ENCODE peak calls at places on chromosomes 1 and 21, in seven cellular contexts. Q is heart left ventricle, G is tibial nerve, U is transverse colon, L is HFF-Myc, D is breast epithelium, O is suprapubic skin. S is an unnamed sample.

GRCh38 chr1:18632711-18633427 is 2.2 kb downstream of the PAX7 start:
- DNase-seq in Q (no peak), G (no peak), U (no peak), L (no peak), D (no peak), O (no peak), S (no peak)

GRCh38 chr1:217322834-217323233 is 308.1 kb downstream of the GPATCH2 start:
- DNase-seq in Q (no peak), G (no peak), U (no peak), L (no peak), D (no peak), O (no peak), S (no peak)

GRCh38 chr1:108767708-108768107 is 21.2 kb downstream of the STXBP3 start:
- DNase-seq in Q (no peak), G (no peak), U (no peak), L (no peak), D (no peak), O (no peak), S (no peak)

GRCh38 chr1:248860007-248860406 is 1.1 kb upstream of the ZNF692 start:
- DNase-seq in Q (no peak), G (no peak), U (no peak), L (no peak), D (no peak), O (no peak), S (no peak)

GRCh38 chr1:41371630-41372599 is 10.7 kb downstream of the FOXO6 start:
- DNase-seq in Q (peak), G (peak), U (no peak), L (peak), D (no peak), O (no peak), S (peak)

GRCh38 chr1:213905315-213905714 is 82.5 kb upstream of the PROX1 start:
- DNase-seq in Q (peak), G (no peak), U (no peak), L (no peak), D (no peak), O (no peak), S (peak)

GRCh38 chr1:230808268-230808872 is 60.0 kb downstream of the C1orf198 start:
- DNase-seq in Q (no peak), G (no peak), U (no peak), L (peak), D (no peak), O (no peak), S (no peak)

GRCh38 chr1:203913045-203913444 is 51.6 kb downstream of the SNRPE start:
- DNase-seq in Q (no peak), G (no peak), U (no peak), L (no peak), D (no peak), O (no peak), S (no peak)

GRCh38 chr1:50959913-50960844 is at the start of gene FAF1:
- DNase-seq in Q (peak), G (peak), U (peak), L (peak), D (peak), O (peak), S (peak)

GRCh38 chr1:93670141-93670540 is 11.5 kb downstream of the BCAR3 start:
- DNase-seq in Q (no peak), G (peak), U (no peak), L (no peak), D (peak), O (no peak), S (peak)

GRCh38 chr1:9143250-9143649 is 14.3 kb upstream of the GPR157 start:
- DNase-seq in Q (no peak), G (peak), U (no peak), L (no peak), D (peak), O (no peak), S (no peak)

GRCh38 chr1:20075345-20075744 is 5.4 kb downstream of the PLA2G5 start:
- DNase-seq in Q (no peak), G (no peak), U (no peak), L (no peak), D (no peak), O (peak), S (no peak)

GRCh38 chr1:925532-926421 is 2.1 kb downstream of the SAMD11 start:
- DNase-seq in Q (no peak), G (no peak), U (no peak), L (no peak), D (no peak), O (no peak), S (no peak)

GRCh38 chr1:1804301-1804700 is 26.0 kb upstream of the NADK start:
- DNase-seq in Q (peak), G (no peak), U (no peak), L (no peak), D (no peak), O (no peak), S (no peak)

GRCh38 chr1:97120821-97121220 is 399.2 kb downstream of the PTBP2 start:
- DNase-seq in Q (no peak), G (no peak), U (no peak), L (no peak), D (no peak), O (no peak), S (no peak)

GRCh38 chr1:54474500-54475235 is 68.5 kb upstream of the SSBP3 start:
- DNase-seq in Q (no peak), G (no peak), U (peak), L (no peak), D (no peak), O (no peak), S (no peak)

GRCh38 chr1:209890606-209891330 is 47.2 kb upstream of the SYT14 start:
- DNase-seq in Q (no peak), G (no peak), U (no peak), L (no peak), D (no peak), O (no peak), S (no peak)

GRCh38 chr1:32339363-32339978 is 3.4 kb upstream of the MARCKSL1 start:
- DNase-seq in Q (no peak), G (no peak), U (no peak), L (no peak), D (no peak), O (no peak), S (no peak)

GRCh38 chr1:30761312-30762151 is 4.0 kb upstream of the LAPTM5 start:
- DNase-seq in Q (no peak), G (no peak), U (no peak), L (no peak), D (no peak), O (no peak), S (no peak)

GRCh38 chr1:21318057-21318713 is 27.9 kb upstream of the ECE1 start:
- DNase-seq in Q (no peak), G (no peak), U (no peak), L (no peak), D (no peak), O (no peak), S (no peak)

GRCh38 chr1:177020861-177021589 is 143.5 kb downstream of the ASTN1 start:
- DNase-seq in Q (no peak), G (no peak), U (no peak), L (no peak), D (no peak), O (no peak), S (no peak)

GRCh38 chr1:101102757-101103156 is 77.2 kb upstream of the DPH5 start:
- DNase-seq in Q (no peak), G (no peak), U (no peak), L (no peak), D (no peak), O (no peak), S (no peak)

GRCh38 chr1:208054885-208055507 is 144.1 kb upstream of the CD34 start:
- DNase-seq in Q (no peak), G (no peak), U (no peak), L (no peak), D (no peak), O (no peak), S (no peak)

GRCh38 chr21:33643658-33644311 is 1.5 kb downstream of the ITSN1 start:
- DNase-seq in Q (no peak), G (no peak), U (no peak), L (no peak), D (no peak), O (no peak), S (no peak)

GRCh38 chr1:21262282-21263051 is 27.8 kb downstream of the ECE1 start:
- DNase-seq in Q (peak), G (peak), U (peak), L (peak), D (peak), O (peak), S (peak)

GRCh38 chr1:92464588-92465255 is 22.0 kb downstream of the GFI1 start:
- DNase-seq in Q (no peak), G (no peak), U (peak), L (no peak), D (no peak), O (no peak), S (no peak)

GRCh38 chr1:32806910-32807523 is 10.1 kb downstream of the YARS1 start:
- DNase-seq in Q (no peak), G (no peak), U (no peak), L (no peak), D (no peak), O (no peak), S (no peak)

GRCh38 chr1:206105612-206106011 is 11.6 kb downstream of the AVPR1B start:
- DNase-seq in Q (no peak), G (no peak), U (no peak), L (no peak), D (no peak), O (no peak), S (no peak)

GRCh38 chr1:50308883-50309282 is 114.4 kb downstream of the DMRTA2 start:
- DNase-seq in Q (no peak), G (no peak), U (no peak), L (peak), D (no peak), O (no peak), S (no peak)

GRCh38 chr1:197838836-197839235 is 63.6 kb upstream of the DENND1B start:
- DNase-seq in Q (no peak), G (no peak), U (no peak), L (peak), D (no peak), O (no peak), S (no peak)

GRCh38 chr1:224521904-224522734 is 87.5 kb upstream of the WDR26 start:
- DNase-seq in Q (no peak), G (no peak), U (no peak), L (no peak), D (no peak), O (no peak), S (no peak)
- TF ChIP-seq CTCF in Q (no peak), G (no peak), U (no peak), L (no peak), D (no peak), O (no peak), S (no peak)

DNA sequence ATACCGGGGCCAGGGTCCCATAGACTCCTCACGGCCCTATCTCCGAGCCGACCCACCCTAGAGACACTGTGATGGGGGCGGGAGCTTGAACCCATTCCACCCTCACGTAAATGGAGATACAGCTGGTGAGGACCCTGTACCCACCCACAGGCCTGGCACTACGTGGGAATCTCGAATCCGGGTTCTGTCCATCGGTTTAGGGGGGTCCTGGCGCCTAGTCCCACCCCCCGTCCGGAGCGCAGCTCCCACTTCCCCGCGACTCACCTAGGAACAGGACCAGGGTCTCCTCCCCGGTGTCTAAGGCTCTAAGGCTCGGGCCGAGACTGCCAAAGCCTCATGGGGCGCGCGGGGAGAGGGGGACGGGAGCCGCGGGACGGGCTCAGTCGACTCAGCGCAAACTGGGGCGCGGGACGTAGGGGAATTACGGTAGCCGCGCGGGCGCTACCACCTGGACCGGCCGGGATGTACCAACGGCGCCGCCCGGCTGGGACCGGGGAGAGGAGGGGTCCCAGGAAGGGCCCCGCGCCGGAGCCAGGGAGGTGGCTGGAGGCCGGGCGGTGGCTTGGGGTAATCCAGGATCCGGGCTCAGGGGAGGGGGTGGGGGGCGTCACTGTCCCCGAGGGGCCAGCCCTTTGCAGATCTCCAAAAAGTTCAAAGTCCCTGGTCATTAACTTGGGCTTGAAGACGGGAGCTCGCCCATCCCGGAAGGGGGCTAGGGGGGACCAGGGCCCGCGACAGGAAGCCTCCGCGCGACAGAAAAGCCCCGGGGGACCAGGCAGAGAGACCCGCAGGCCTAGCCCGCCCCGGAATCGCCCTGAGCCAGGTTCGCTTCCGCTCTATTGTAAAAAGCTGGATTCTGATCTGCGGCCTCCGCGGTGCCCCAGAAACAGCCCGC is 1.0 kb downstream of the PLEKHG5 start:
- DNase-seq in Q (peak), G (no peak), U (peak), L (peak), D (no peak), O (no peak), S (no peak)
- TF ChIP-seq CTCF in Q (peak), G (no peak), U (no peak), L (no peak), D (no peak), O (no peak), S (no peak)

GRCh38 chr1:160834945-160835565 is 27.6 kb downstream of the CD244 start:
- DNase-seq in Q (no peak), G (peak), U (peak), L (no peak), D (no peak), O (no peak), S (no peak)
- TF ChIP-seq CTCF in Q (peak), G (peak), U (peak), L (peak), D (peak), O (peak), S (peak)

DNA sequence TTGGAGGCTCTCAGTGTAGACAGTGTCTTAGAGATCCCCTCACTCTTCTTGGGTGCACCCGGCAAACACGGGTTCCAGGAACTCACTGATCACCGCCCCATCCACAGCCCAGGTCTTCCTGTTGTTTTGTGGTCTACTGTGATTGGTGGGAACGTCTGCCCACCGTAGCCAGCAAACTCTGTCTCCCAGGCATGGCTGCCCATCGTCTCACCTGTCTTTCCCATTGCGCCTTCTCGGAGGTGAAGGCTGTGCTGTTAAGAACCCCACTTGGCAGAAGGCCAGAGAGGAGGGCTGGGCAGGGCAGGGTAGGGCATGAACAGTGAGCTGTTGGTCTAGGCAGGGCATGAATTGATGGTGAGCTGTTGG is 14.1 kb upstream of the KCNA2 start:
- DNase-seq in Q (no peak), G (no peak), U (peak), L (no peak), D (no peak), O (peak), S (no peak)
- TF ChIP-seq CTCF in Q (no peak), G (no peak), U (no peak), L (no peak), D (no peak), O (no peak), S (no peak)

DNA sequence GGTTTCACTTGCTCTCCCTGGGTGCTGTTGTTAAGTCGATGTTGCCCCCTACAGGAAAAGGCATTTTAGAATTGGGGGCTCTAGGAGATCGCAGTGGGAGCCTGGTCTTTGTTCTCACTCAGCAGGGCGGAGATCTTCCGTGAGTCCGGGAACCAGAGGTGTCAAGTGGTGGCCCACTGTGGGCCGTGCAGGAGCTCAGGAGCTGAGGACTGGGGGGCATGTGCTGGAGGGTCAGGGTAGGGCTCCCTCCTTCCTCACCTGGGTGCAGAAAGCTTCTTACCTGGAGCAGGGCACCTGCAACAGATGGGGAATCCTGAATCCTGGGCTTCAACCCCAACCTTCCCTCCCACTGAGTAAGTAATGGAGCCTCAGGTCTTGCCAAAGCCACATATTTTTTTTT is 392.7 kb downstream of the NPHP4 start:
- DNase-seq in Q (no peak), G (no peak), U (no peak), L (no peak), D (no peak), O (peak), S (no peak)
- TF ChIP-seq CTCF in Q (no peak), G (no peak), U (no peak), L (no peak), D (no peak), O (no peak), S (no peak)

S was measured in gastrocnemius medialis.